ENCODE peak calls at places on chromosomes 6 and 20, in four cellular contexts. U is GM12878, C is K562, N is HepG2. S is an unnamed sample.

GRCh38 chr6:89797317-89797716 is 22.3 kb downstream of the MDN1 start:
- DNase-seq in U (no peak), C (no peak), N (no peak), S (no peak)

GRCh38 chr6:42266542-42266941 is 48.9 kb upstream of the MRPS10 start:
- DNase-seq in U (no peak), C (no peak), N (no peak), S (no peak)

GRCh38 chr20:56778765-56779195 is 149.7 kb downstream of the TFAP2C start:
- DNase-seq in U (no peak), C (no peak), N (no peak), S (no peak)

GRCh38 chr6:106146852-106147351 is 60.8 kb downstream of the PRDM1 start:
- DNase-seq in U (no peak), C (peak), N (no peak), S (no peak)

GRCh38 chr6:39859025-39859424 is 66.8 kb downstream of the DAAM2 start:
- DNase-seq in U (no peak), C (no peak), N (no peak), S (no peak)

GRCh38 chr6:71649893-71650292 is 236.5 kb upstream of the RIMS1 start:
- DNase-seq in U (no peak), C (no peak), N (no peak), S (no peak)

GRCh38 chr20:46979603-46980241 is 85.1 kb downstream of the EYA2 start:
- DNase-seq in U (peak), C (no peak), N (no peak), S (no peak)

GRCh38 chr6:53746442-53747103 is 48.2 kb upstream of the LRRC1 start:
- DNase-seq in U (no peak), C (no peak), N (peak), S (no peak)

GRCh38 chr20:11791316-11792228 is 126.1 kb upstream of the BTBD3 start:
- DNase-seq in U (no peak), C (no peak), N (no peak), S (no peak)

GRCh38 chr20:63856111-63856511 is 5.2 kb upstream of the ABHD16B start:
- DNase-seq in U (no peak), C (no peak), N (no peak), S (no peak)

GRCh38 chr20:49279677-49280462 is 2.0 kb upstream of the ZNFX1 start:
- DNase-seq in U (no peak), C (no peak), N (no peak), S (no peak)

GRCh38 chr6:112429226-112429625 is 82.1 kb downstream of the RFPL4B start:
- DNase-seq in U (no peak), C (no peak), N (no peak), S (no peak)

GRCh38 chr6:84065718-84066290 is 32.2 kb downstream of the MRAP2 start:
- DNase-seq in U (no peak), C (no peak), N (no peak), S (no peak)

GRCh38 chr6:116884530-116884929 is 7.5 kb downstream of the RFX6 start:
- DNase-seq in U (no peak), C (no peak), N (peak), S (no peak)

GRCh38 chr6:41374618-41375590 is 39.5 kb downstream of the NCR2 start:
- DNase-seq in U (no peak), C (no peak), N (no peak), S (no peak)

GRCh38 chr20:61804896-61805295 is 260.8 kb downstream of the TAF4 start:
- DNase-seq in U (no peak), C (no peak), N (no peak), S (no peak)

GRCh38 chr6:147227770-147228320 is 23.6 kb downstream of the STXBP5 start:
- DNase-seq in U (no peak), C (no peak), N (no peak), S (no peak)

GRCh38 chr6:26030716-26031115 is 56.5 kb upstream of the HFE start:
- DNase-seq in U (no peak), C (no peak), N (no peak), S (no peak)

GRCh38 chr20:35018578-35019371 is 63.1 kb downstream of the MYH7B start:
- DNase-seq in U (no peak), C (no peak), N (no peak), S (no peak)

GRCh38 chr6:111776236-111777189 is 96.7 kb downstream of the FYN start:
- DNase-seq in U (no peak), C (no peak), N (no peak), S (no peak)

GRCh38 chr6:28215425-28215824 is 9.7 kb upstream of the ZSCAN9 start:
- DNase-seq in U (no peak), C (peak), N (no peak), S (no peak)

GRCh38 chr6:41352907-41353306 is 17.5 kb downstream of the NCR2 start:
- DNase-seq in U (no peak), C (no peak), N (no peak), S (no peak)

GRCh38 chr6:137094411-137095008 is 49.7 kb upstream of the IL20RA start:
- DNase-seq in U (peak), C (peak), N (peak), S (peak)

GRCh38 chr6:39843305-39844020 is 51.3 kb downstream of the DAAM2 start:
- DNase-seq in U (no peak), C (no peak), N (no peak), S (peak)

GRCh38 chr6:132070356-132070755 is 119.2 kb upstream of the CCN2 start:
- DNase-seq in U (no peak), C (no peak), N (no peak), S (no peak)
- TF ChIP-seq ZBTB33 in U (no peak), C (no peak), N (no peak), S (no peak)

DNA sequence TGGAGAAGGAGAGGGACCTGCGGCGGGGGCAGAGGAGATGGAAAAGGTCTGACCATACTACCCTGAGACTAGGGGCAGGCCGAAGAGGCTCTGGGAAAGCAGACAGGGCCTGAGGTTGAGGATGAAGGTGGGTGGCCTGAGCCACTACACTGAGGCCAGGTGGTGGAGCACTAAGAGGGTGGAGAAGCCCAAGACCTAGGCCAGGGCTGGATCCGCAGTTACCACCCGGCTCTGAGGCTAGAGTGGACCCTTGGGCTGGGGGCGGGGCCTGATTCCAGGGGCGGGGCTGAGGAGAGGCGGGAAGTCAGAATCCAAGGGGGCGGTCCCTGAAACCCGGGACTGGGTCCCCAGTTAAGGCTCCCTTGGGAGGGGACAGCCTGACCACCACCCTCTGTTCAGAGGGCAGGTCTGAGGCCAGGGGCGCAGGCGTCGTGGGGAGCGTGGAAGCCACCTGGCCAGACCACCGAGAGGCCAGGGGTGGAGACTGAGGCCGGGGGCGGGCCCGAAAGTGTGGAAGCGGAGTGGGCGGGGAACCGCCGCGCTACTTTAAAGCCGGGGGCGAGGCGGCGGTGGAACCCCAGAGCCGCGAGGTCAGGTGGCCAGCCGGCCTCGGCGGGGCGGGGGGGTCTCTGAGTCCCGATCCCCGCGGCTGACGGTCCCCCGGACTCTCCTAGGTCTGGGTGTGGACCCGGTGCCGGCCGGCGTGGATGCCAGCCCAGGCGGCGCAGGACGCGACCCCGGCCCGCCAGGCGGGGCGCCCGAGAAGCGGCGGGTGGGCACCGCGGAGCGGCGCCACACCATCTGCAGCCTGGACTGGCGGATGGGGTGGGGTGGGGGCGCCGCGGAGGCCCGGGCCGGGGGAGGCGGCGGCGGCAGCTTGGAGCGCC is 8.3 kb downstream of the CCM2L start:
- DNase-seq in U (no peak), C (peak), N (peak), S (peak)
- TF ChIP-seq EZH2 in U (no peak), C (no peak), N (no peak), S (no peak)

GRCh38 chr6:43737272-43738081 is 32.5 kb upstream of the VEGFA start:
- DNase-seq in U (no peak), C (no peak), N (no peak), S (no peak)
- TF ChIP-seq ZBTB33 in U (no peak), C (no peak), N (no peak), S (no peak)

DNA sequence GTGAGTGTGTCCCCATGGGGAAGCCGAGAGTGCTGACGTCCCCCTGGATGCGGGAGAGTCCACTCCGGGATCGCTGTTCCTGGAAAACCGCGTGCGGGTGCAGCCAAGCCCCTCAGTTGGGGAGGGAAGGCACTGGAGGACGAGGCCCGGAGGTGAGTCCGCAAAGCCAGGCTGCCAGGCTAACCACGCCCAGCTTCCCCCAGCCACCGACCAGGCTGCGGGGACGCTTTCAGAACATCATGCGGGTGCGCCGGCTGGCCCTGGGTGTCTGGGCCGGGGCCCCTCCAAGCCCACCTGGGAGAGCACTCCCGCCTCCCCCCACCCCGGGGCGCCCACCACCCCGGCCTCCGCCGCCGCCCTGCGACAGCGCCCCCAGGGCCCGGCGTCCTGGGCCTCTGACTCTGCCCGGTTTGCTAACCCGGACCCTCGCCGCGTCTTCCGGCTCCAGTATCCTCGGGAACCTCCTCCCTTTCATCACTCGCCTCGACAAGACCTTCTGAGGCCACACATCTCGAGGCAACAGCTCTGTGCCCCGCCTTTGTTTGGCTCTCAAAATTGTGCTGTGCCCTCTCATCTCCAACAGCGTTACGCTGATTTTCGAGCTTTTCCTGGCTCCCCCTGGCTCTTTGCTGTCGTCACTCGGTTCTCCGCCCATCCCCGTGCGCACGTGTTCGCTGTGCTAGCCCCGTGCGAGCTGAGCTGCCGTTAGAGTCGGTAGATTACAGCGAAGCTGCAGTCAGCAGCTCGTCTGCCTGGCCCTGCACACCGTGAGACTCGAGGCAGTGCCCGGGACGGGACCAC is 47.1 kb upstream of the ENTPD6 start:
- DNase-seq in U (no peak), C (no peak), N (no peak), S (no peak)
- TF ChIP-seq EZH2 in U (no peak), C (no peak), N (no peak), S (no peak)

S was measured in HCT116.